ENCODE peak calls at places on chromosomes 4 and X, in eight cellular contexts. F is cardiac fibroblast; H is GM12865; W is adipocyte; A is CD8-positive, alpha-beta memory T cell; R is HT1080; P is AG08396; I is NCI-H446. Q is an unnamed sample.

GRCh38 chr4:88008624-88009235 is 1.3 kb downstream of the PKD2 start:
- DNase-seq in F (no peak), H (peak), W (peak), A (no peak), R (peak), P (peak), I (no peak), Q (no peak)

GRCh38 chrX:38646129-38646528 is 84.8 kb downstream of the TSPAN7 start:
- DNase-seq in F (no peak), H (no peak), W (no peak), A (no peak), R (no peak), P (no peak), I (no peak), Q (no peak)

GRCh38 chr4:3745886-3746656 is 20.1 kb upstream of the ADRA2C start:
- DNase-seq in F (no peak), H (no peak), W (no peak), A (no peak), R (peak), P (no peak), I (no peak), Q (no peak)

GRCh38 chr4:105605493-105605892 is 53.1 kb downstream of the ARHGEF38 start:
- DNase-seq in F (peak), H (no peak), W (peak), A (no peak), R (peak), P (peak), I (peak), Q (no peak)

GRCh38 chr4:125911481-125911880 is 596.7 kb downstream of the FAT4 start:
- DNase-seq in F (no peak), H (no peak), W (no peak), A (no peak), R (no peak), P (no peak), I (no peak), Q (no peak)

GRCh38 chr4:110475881-110476818 is at the start of gene ENPEP:
- DNase-seq in F (peak), H (no peak), W (peak), A (no peak), R (no peak), P (no peak), I (no peak), Q (peak)

GRCh38 chr4:17236686-17237085 is 275.2 kb downstream of the QDPR start:
- DNase-seq in F (peak), H (no peak), W (peak), A (no peak), R (peak), P (peak), I (no peak), Q (no peak)

GRCh38 chrX:7133036-7133412 is 14.5 kb upstream of the STS start:
- DNase-seq in F (peak), H (no peak), W (no peak), A (no peak), R (no peak), P (no peak), I (no peak), Q (no peak)

GRCh38 chr4:174340714-174341113 is 57.0 kb downstream of the CEP44 start:
- DNase-seq in F (no peak), H (no peak), W (no peak), A (no peak), R (no peak), P (no peak), I (no peak), Q (no peak)

GRCh38 chr4:77026322-77026704 is 49.5 kb downstream of the CCNI start:
- DNase-seq in F (no peak), H (no peak), W (no peak), A (no peak), R (no peak), P (no peak), I (no peak), Q (no peak)

GRCh38 chrX:110402091-110402854 is 43.6 kb downstream of the RTL9 start:
- DNase-seq in F (peak), H (no peak), W (peak), A (no peak), R (peak), P (peak), I (no peak), Q (no peak)

GRCh38 chr4:42277291-42277690 is 120.0 kb upstream of the SHISA3 start:
- DNase-seq in F (no peak), H (no peak), W (no peak), A (no peak), R (peak), P (no peak), I (no peak), Q (no peak)

GRCh38 chr4:20882500-20882899 is 182.2 kb downstream of the PACRGL start:
- DNase-seq in F (no peak), H (no peak), W (no peak), A (no peak), R (no peak), P (no peak), I (no peak), Q (no peak)

GRCh38 chr4:3518511-3518880 is 13.7 kb downstream of the LRPAP1 start:
- DNase-seq in F (no peak), H (no peak), W (no peak), A (no peak), R (no peak), P (no peak), I (no peak), Q (no peak)

GRCh38 chr4:115711575-115711974 is 598.2 kb upstream of the NDST4 start:
- DNase-seq in F (no peak), H (no peak), W (peak), A (no peak), R (peak), P (no peak), I (no peak), Q (no peak)

GRCh38 chr4:104457308-104457981 is 37.2 kb downstream of the CXXC4 start:
- DNase-seq in F (no peak), H (peak), W (no peak), A (no peak), R (no peak), P (no peak), I (no peak), Q (no peak)

GRCh38 chr4:152784490-152785195 is 4.9 kb downstream of the ARFIP1 start:
- DNase-seq in F (peak), H (no peak), W (peak), A (no peak), R (peak), P (peak), I (no peak), Q (no peak)

GRCh38 chrX:38879631-38880220 is 78.5 kb downstream of the MID1IP1 start:
- DNase-seq in F (no peak), H (peak), W (no peak), A (no peak), R (peak), P (no peak), I (no peak), Q (no peak)

GRCh38 chr4:165207016-165207430 is 338 bp upstream of the KLHL2 start:
- DNase-seq in F (no peak), H (peak), W (no peak), A (no peak), R (peak), P (peak), I (no peak), Q (no peak)

GRCh38 chrX:51148848-51149247 is 183.8 kb upstream of the NUDT10 start:
- DNase-seq in F (peak), H (no peak), W (no peak), A (no peak), R (no peak), P (no peak), I (no peak), Q (no peak)

GRCh38 chr4:6760865-6761264 is 21.7 kb upstream of the KIAA0232 start:
- DNase-seq in F (no peak), H (no peak), W (no peak), A (no peak), R (no peak), P (no peak), I (no peak), Q (no peak)

GRCh38 chr4:83170952-83171399 is 56.4 kb upstream of the PLAC8 start:
- DNase-seq in F (no peak), H (peak), W (no peak), A (no peak), R (peak), P (no peak), I (no peak), Q (no peak)

GRCh38 chr4:147482281-147482680 is 1.4 kb downstream of the EDNRA start:
- DNase-seq in F (no peak), H (peak), W (peak), A (no peak), R (peak), P (no peak), I (no peak), Q (no peak)

GRCh38 chr4:139861471-139861870 is 195.9 kb downstream of the MGST2 start:
- DNase-seq in F (no peak), H (no peak), W (no peak), A (no peak), R (no peak), P (no peak), I (no peak), Q (no peak)

GRCh38 chr4:8045909-8046308 is 106.2 kb upstream of the AFAP1 start:
- DNase-seq in F (no peak), H (no peak), W (no peak), A (no peak), R (no peak), P (no peak), I (no peak), Q (no peak)

GRCh38 chrX:108699368-108699767 is 37.0 kb downstream of the IRS4 start:
- DNase-seq in F (peak), H (peak), W (peak), A (no peak), R (peak), P (peak), I (peak), Q (no peak)

GRCh38 chr4:37675587-37676290 is 10.4 kb downstream of the RELL1 start:
- DNase-seq in F (no peak), H (peak), W (no peak), A (no peak), R (no peak), P (no peak), I (no peak), Q (no peak)

GRCh38 chr4:185096032-185096653 is 46.9 kb upstream of the SLC25A4 start:
- DNase-seq in F (peak), H (peak), W (peak), A (no peak), R (peak), P (peak), I (peak), Q (peak)

GRCh38 chr4:185213829-185214228 is 4.4 kb downstream of the SNX25 start:
- DNase-seq in F (no peak), H (peak), W (no peak), A (no peak), R (no peak), P (no peak), I (no peak), Q (no peak)

GRCh38 chrX:74065831-74066390 is 238.1 kb upstream of the ZCCHC13 start:
- DNase-seq in F (no peak), H (no peak), W (no peak), A (no peak), R (no peak), P (no peak), I (no peak), Q (no peak)

GRCh38 chr4:73726000-73726399 is 14.4 kb upstream of the CXCL8 start:
- DNase-seq in F (peak), H (no peak), W (peak), A (no peak), R (peak), P (peak), I (no peak), Q (no peak)

GRCh38 chr4:167021545-167022155 is 212.6 kb downstream of the SPOCK3 start:
- DNase-seq in F (peak), H (peak), W (peak), A (peak), R (peak), P (peak), I (peak), Q (peak)

GRCh38 chrX:97790850-97791249 is 907.1 kb downstream of the RPA4 start:
- DNase-seq in F (no peak), H (peak), W (no peak), A (no peak), R (peak), P (no peak), I (no peak), Q (no peak)